ENCODE peak calls at places on chromosomes 16 and 17, in seven cellular contexts. K is DMS 273 treated with DMSO at 0.1 percent for 48 hours, D is HuH-7.5, X is cardiac fibroblast, B is H54, U is NCI-H146, F is fibroblast of mammary gland. G is an unnamed sample.

GRCh38 chr17:1423456-1424135 is 23.6 kb upstream of the YWHAE start:
- DNase-seq in K (no peak), D (no peak), X (no peak), B (no peak), U (no peak), F (no peak), G (no peak)

GRCh38 chr16:73025506-73026131 is 22.3 kb downstream of the ZFHX3 start:
- DNase-seq in K (no peak), D (no peak), X (no peak), B (no peak), U (no peak), F (peak), G (no peak)

GRCh38 chr17:34565715-34566114 is 13.7 kb upstream of the TMEM132E start:
- DNase-seq in K (no peak), D (no peak), X (no peak), B (no peak), U (no peak), F (no peak), G (no peak)

GRCh38 chr17:726331-726919 is 6.0 kb upstream of the TLCD3A start:
- DNase-seq in K (no peak), D (no peak), X (no peak), B (no peak), U (peak), F (no peak), G (no peak)

GRCh38 chr17:17763734-17764133 is 73.1 kb downstream of the SREBF1 start:
- DNase-seq in K (no peak), D (no peak), X (no peak), B (no peak), U (no peak), F (no peak), G (no peak)

GRCh38 chr16:3007957-3008748 is 4.6 kb upstream of the CLDN9 start:
- DNase-seq in K (no peak), D (no peak), X (no peak), B (no peak), U (no peak), F (no peak), G (no peak)

GRCh38 chr16:81889896-81890634 is 111.0 kb downstream of the PLCG2 start:
- DNase-seq in K (no peak), D (peak), X (peak), B (peak), U (peak), F (peak), G (peak)

GRCh38 chr17:16438557-16439302 is 23.4 kb downstream of the TRPV2 start:
- DNase-seq in K (peak), D (peak), X (peak), B (peak), U (peak), F (peak), G (peak)

GRCh38 chr16:2090819-2091721 is 43.3 kb downstream of the TSC2 start:
- DNase-seq in K (no peak), D (no peak), X (peak), B (no peak), U (no peak), F (peak), G (peak)

GRCh38 chr16:15932939-15933338 is 16.5 kb upstream of the ABCC1 start:
- DNase-seq in K (no peak), D (no peak), X (no peak), B (no peak), U (no peak), F (no peak), G (no peak)

GRCh38 chr17:55463600-55463999 is 42.0 kb upstream of the MMD start:
- DNase-seq in K (no peak), D (no peak), X (no peak), B (no peak), U (no peak), F (no peak), G (no peak)

GRCh38 chr17:77330602-77331081 is 189.9 kb downstream of the SEC14L1 start:
- DNase-seq in K (no peak), D (no peak), X (no peak), B (no peak), U (no peak), F (no peak), G (no peak)

GRCh38 chr16:6317924-6318323 is 1014.7 kb upstream of the RBFOX1 start:
- DNase-seq in K (no peak), D (no peak), X (no peak), B (no peak), U (no peak), F (no peak), G (no peak)

GRCh38 chr16:2335286-2335895 is 5.1 kb downstream of the ABCA3 start:
- DNase-seq in K (no peak), D (no peak), X (no peak), B (no peak), U (no peak), F (no peak), G (no peak)

GRCh38 chr17:38799501-38800236 is at the start of gene PIP4K2B:
- DNase-seq in K (peak), D (peak), X (peak), B (peak), U (peak), F (peak), G (peak)

GRCh38 chr17:13337864-13338371 is 263.8 kb downstream of the HS3ST3A1 start:
- DNase-seq in K (peak), D (no peak), X (peak), B (no peak), U (peak), F (peak), G (no peak)

GRCh38 chr16:66291833-66292232 is 74.7 kb upstream of the CDH5 start:
- DNase-seq in K (no peak), D (no peak), X (no peak), B (no peak), U (no peak), F (no peak), G (no peak)

GRCh38 chr17:2634361-2634960 is 41.0 kb downstream of the PAFAH1B1 start:
- DNase-seq in K (no peak), D (no peak), X (peak), B (peak), U (peak), F (peak), G (peak)

GRCh38 chr17:41329279-41329925 is 13.9 kb upstream of the KRTAP17-1 start:
- DNase-seq in K (no peak), D (peak), X (peak), B (peak), U (peak), F (peak), G (peak)

GRCh38 chr16:4640572-4641305 is 16.1 kb downstream of the MGRN1 start:
- DNase-seq in K (no peak), D (no peak), X (no peak), B (no peak), U (no peak), F (no peak), G (no peak)

GRCh38 chr16:83727018-83727417 is 80.8 kb upstream of the HSBP1 start:
- DNase-seq in K (no peak), D (no peak), X (peak), B (no peak), U (no peak), F (peak), G (no peak)

GRCh38 chr16:75323198-75323597 is 71.8 kb upstream of the BCAR1 start:
- DNase-seq in K (no peak), D (no peak), X (no peak), B (no peak), U (no peak), F (no peak), G (no peak)

GRCh38 chr16:48526058-48526957 is 83.7 kb downstream of the N4BP1 start:
- DNase-seq in K (no peak), D (peak), X (peak), B (no peak), U (peak), F (no peak), G (peak)

GRCh38 chr16:74169687-74170522 is 126.7 kb upstream of the PSMD7 start:
- DNase-seq in K (no peak), D (no peak), X (peak), B (no peak), U (no peak), F (peak), G (no peak)

GRCh38 chr17:34171245-34171818 is 83.8 kb upstream of the CCL2 start:
- DNase-seq in K (no peak), D (peak), X (peak), B (peak), U (peak), F (peak), G (no peak)

GRCh38 chr17:76840443-76840767 is 27.8 kb upstream of the MGAT5B start:
- DNase-seq in K (no peak), D (no peak), X (no peak), B (no peak), U (peak), F (no peak), G (no peak)

GRCh38 chr16:69927056-69927757 is 23.9 kb upstream of the CLEC18A start:
- DNase-seq in K (no peak), D (no peak), X (peak), B (no peak), U (no peak), F (peak), G (no peak)

GRCh38 chr16:66728804-66729203 is 22.6 kb downstream of the DYNC1LI2 start:
- DNase-seq in K (no peak), D (no peak), X (no peak), B (no peak), U (no peak), F (no peak), G (no peak)

GRCh38 chr17:80800775-80801391 is 190.8 kb upstream of the CHMP6 start:
- DNase-seq in K (no peak), D (no peak), X (no peak), B (no peak), U (peak), F (no peak), G (no peak)

G was measured in 8988T.